ENCODE peak calls at places on chromosomes 1 and 21, in eight cellular contexts. Q is endothelial cell, B is BE2C, L is dorsolateral prefrontal cortex, V is D721Med, R is GM20000, C is GM23338, D is omental fat pad. U is an unnamed sample.

GRCh38 chr1:154483941-154484803 is 17.8 kb upstream of the TDRD10 start:
- DNase-seq in R (no peak), Q (no peak), V (no peak), C (no peak), D (peak; percentile 22), L (no peak), B (no peak), U (no peak)

GRCh38 chr21:42307106-42307505 is 8.1 kb downstream of the TFF3 start:
- DNase-seq in R (no peak), Q (no peak), V (no peak), B (no peak), C (no peak), L (no peak), D (no peak), U (no peak)

GRCh38 chr1:155011437-155011907 is 8.9 kb downstream of the ZBTB7B start:
- DNase-seq in R (no peak), C (no peak), D (no peak), Q (no peak), L (no peak), V (no peak), B (no peak), U (no peak)

GRCh38 chr1:77533660-77534295 is 148.7 kb downstream of the ZZZ3 start:
- DNase-seq in V (peak; percentile 64), R (peak; percentile 80), B (peak; percentile 52), Q (peak; percentile 67), D (no peak), C (peak; percentile 82), L (no peak), U (peak; percentile 62)

GRCh38 chr1:212432706-212433576 is at the start of gene NENF:
- DNase-seq in C (peak; percentile 87), D (no peak), Q (peak; percentile 75), R (peak; percentile 98), V (peak; percentile 95), B (peak; percentile 88), L (peak; percentile 67), U (peak; percentile 54)

GRCh38 chr1:165857046-165857801 is 29.8 kb downstream of the UCK2 start:
- DNase-seq in Q (no peak), L (no peak), V (no peak), B (peak; percentile 77), C (peak; percentile 56), R (peak; percentile 55), D (no peak), U (no peak)

GRCh38 chr1:89889336-89889640 is 68.5 kb downstream of the LRRC8D start:
- DNase-seq in L (no peak), D (no peak), R (no peak), C (no peak), Q (no peak), V (no peak), B (no peak), U (no peak)

GRCh38 chr21:36663033-36663855 is 35.7 kb upstream of the SIM2 start:
- DNase-seq in D (no peak), C (no peak), Q (no peak), B (no peak), L (no peak), V (no peak), R (no peak), U (no peak)

GRCh38 chr1:154485106-154485505 is 16.9 kb upstream of the TDRD10 start:
- DNase-seq in C (no peak), R (no peak), D (no peak), L (no peak), B (no peak), Q (peak; percentile 72), V (no peak), U (no peak)

GRCh38 chr1:159866066-159866465 is 3.6 kb upstream of the VSIG8 start:
- DNase-seq in D (no peak), L (no peak), V (no peak), B (no peak), R (no peak), Q (no peak), C (no peak), U (no peak)

GRCh38 chr21:40333731-40334130 is 466.5 kb downstream of the PCP4 start:
- DNase-seq in B (no peak), R (no peak), Q (no peak), D (no peak), C (no peak), V (no peak), L (no peak), U (no peak)

GRCh38 chr1:235011064-235011598 is 117.5 kb downstream of the TOMM20 start:
- DNase-seq in L (no peak), D (no peak), Q (no peak), C (no peak), B (no peak), V (no peak), R (peak; percentile 64), U (no peak)

GRCh38 chr21:33075596-33076195 is 5.8 kb downstream of the OLIG1 start:
- DNase-seq in B (no peak), C (peak; percentile 17), D (no peak), L (no peak), Q (no peak), R (no peak), V (no peak), U (no peak)

GRCh38 chr1:53413175-53414001 is 45.8 kb upstream of the DMRTB1 start:
- DNase-seq in D (no peak), Q (no peak), B (no peak), R (no peak), L (no peak), C (no peak), V (no peak), U (no peak)

GRCh38 chr1:167221126-167221803 is 579 bp downstream of the POU2F1 start:
- DNase-seq in D (no peak), L (no peak), R (peak; percentile 31), V (no peak), B (peak; percentile 55), C (peak; percentile 72), Q (peak; percentile 53), U (peak; percentile 39)

GRCh38 chr1:109595540-109595939 is 23.9 kb downstream of the GNAT2 start:
- DNase-seq in Q (no peak), B (no peak), V (no peak), D (no peak), C (no peak), L (no peak), R (no peak), U (no peak)

GRCh38 chr1:59669752-59670312 is 144.9 kb upstream of the HOOK1 start:
- DNase-seq in R (no peak), C (peak; percentile 86), Q (no peak), B (no peak), D (no peak), V (no peak), L (peak; percentile 35), U (no peak)

GRCh38 chr1:61518670-61519400 is 206.1 kb downstream of the TM2D1 start:
- DNase-seq in D (no peak), R (no peak), C (no peak), V (no peak), B (no peak), L (no peak), Q (no peak), U (no peak)
- TF ChIP-seq CTCF in D (no peak), R (no peak), C (no peak), V (no peak), B (no peak), L (no peak), Q (no peak), U (no peak)

DNA sequence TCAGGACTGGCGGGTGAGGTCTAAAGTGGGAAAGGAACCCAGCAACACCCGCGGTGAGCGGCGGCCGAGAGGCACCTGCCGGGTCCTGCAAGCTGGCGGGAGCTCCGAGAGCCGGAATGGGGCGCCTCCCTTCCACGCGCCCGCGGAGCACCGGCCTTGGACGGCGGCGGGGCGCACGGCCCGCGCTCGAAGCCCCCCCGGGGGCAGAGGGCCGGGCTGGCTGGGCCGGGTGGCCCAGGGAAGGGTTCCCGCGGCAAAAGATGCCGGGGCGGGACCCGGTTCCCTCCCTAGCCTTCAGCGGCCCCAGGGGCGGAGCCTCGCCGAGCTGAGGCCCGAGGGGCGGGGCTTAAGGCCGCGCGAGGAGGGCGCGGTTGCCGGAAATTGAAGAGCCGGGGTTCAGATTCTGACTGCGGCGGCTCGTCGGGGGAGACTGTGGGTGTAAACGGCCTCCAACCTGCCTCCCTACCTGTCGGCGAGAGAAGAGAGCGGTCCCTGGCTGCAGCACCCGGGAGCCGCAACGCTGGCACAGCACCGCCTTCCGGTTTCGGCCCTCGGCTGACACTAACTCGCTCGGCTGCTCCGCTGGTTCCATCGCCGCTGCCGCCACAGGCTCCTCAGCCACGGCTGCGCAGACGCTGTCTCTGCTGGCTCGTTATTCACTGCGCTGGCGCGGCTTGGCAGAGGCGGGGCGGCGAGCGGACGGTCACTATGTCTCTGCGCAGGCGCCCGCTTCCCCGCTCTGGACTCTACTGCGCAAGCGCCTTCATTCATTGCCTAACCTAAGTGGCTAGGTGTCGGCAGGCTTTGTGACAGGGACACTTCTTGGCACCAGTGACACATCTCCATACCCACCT is at the start of gene RABIF:
- DNase-seq in B (peak; percentile 98), D (peak; percentile 86), R (peak; percentile 96), L (peak; percentile 96), C (peak; percentile 96), Q (peak; percentile 93), V (peak; percentile 94), U (peak; percentile 94)
- TF ChIP-seq CTCF in B (peak; percentile 24), D (no peak), R (no peak), L (peak; percentile 19), C (no peak), Q (no peak), V (no peak), U (no peak)

GRCh38 chr1:150813028-150813707 is 5.1 kb upstream of the CTSK start:
- DNase-seq in C (peak; percentile 64), D (no peak), R (peak; percentile 24), V (no peak), Q (peak; percentile 72), L (no peak), B (peak; percentile 70), U (peak; percentile 53)
- TF ChIP-seq CTCF in C (peak; percentile 72), D (peak; percentile 11), R (peak; percentile 31), V (peak; percentile 60), Q (peak; percentile 61), L (peak; percentile 35), B (peak; percentile 90), U (peak; percentile 41)

GRCh38 chr1:3324704-3325535 is 129.5 kb upstream of the ARHGEF16 start:
- DNase-seq in Q (no peak), B (no peak), C (no peak), L (no peak), R (no peak), D (no peak), V (no peak), U (no peak)

GRCh38 chr1:3327936-3328590 is 126.4 kb upstream of the ARHGEF16 start:
- DNase-seq in Q (no peak), C (no peak), B (no peak), D (no peak), V (no peak), R (no peak), L (no peak), U (no peak)

GRCh38 chr1:3326516-3327388 is 127.7 kb upstream of the ARHGEF16 start:
- DNase-seq in R (no peak), Q (no peak), L (no peak), D (no peak), B (no peak), V (no peak), C (no peak), U (no peak)

GRCh38 chr1:3329640-3330281 is 124.7 kb upstream of the ARHGEF16 start:
- DNase-seq in D (no peak), Q (no peak), L (no peak), C (no peak), V (no peak), B (no peak), R (no peak), U (no peak)

DNA sequence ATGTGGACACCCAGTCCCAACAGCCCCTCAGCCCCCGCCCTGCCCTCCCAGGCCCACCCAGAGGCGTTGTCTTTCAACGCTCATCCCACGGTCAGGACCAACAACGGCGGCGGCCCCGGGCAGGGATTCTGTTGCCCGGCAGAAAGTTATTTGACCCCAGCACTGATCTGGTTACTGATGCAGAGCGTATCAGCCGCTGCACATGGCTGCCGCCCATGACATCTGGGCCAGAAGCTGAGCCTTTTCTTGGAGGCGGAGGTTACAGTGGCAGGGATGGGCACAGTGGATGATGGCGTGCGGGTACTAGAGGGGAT is 127.1 kb upstream of the ARHGEF16 start:
- DNase-seq in V (no peak), L (no peak), D (no peak), C (no peak), B (no peak), R (no peak), Q (no peak), U (no peak)
- TF ChIP-seq CTCF in V (no peak), L (no peak), D (no peak), C (no peak), B (no peak), R (no peak), Q (no peak), U (no peak)

U was measured in mesothelial cell of epicardium.